ENCODE peak calls at places on chromosomes 11 and 22, in five cellular contexts. W is AG04450, V is LoVo, F is islet precursor cell, U is HFF-Myc. B is an unnamed sample.

GRCh38 chr11:64459016-64459415 is 100.1 kb downstream of the RPS6KA4 start:
- DNase-seq in W (no peak), V (no peak), F (peak), U (no peak), B (no peak)

GRCh38 chr22:29992341-29993275 is 87.7 kb upstream of the HORMAD2 start:
- DNase-seq in W (no peak), V (no peak), F (no peak), U (no peak), B (no peak)

GRCh38 chr11:7563269-7563668 is 49.5 kb downstream of the PPFIBP2 start:
- DNase-seq in W (no peak), V (no peak), F (no peak), U (no peak), B (no peak)

GRCh38 chr22:20319041-20319744 is 667 bp downstream of the DGCR6L start:
- DNase-seq in W (no peak), V (peak), F (peak), U (no peak), B (no peak)

GRCh38 chr11:2930705-2931415 is 1.6 kb upstream of the PHLDA2 start:
- DNase-seq in W (no peak), V (peak), F (peak), U (no peak), B (peak)

GRCh38 chr11:62556872-62557631 is 10.4 kb upstream of the AHNAK start:
- DNase-seq in W (no peak), V (no peak), F (no peak), U (no peak), B (no peak)

GRCh38 chr22:32917577-32918375 is 116.3 kb downstream of the TIMP3 start:
- DNase-seq in W (no peak), V (no peak), F (no peak), U (no peak), B (no peak)

GRCh38 chr11:43933608-43934358 is 8.7 kb upstream of the C11orf96 start:
- DNase-seq in W (no peak), V (no peak), F (no peak), U (no peak), B (no peak)

GRCh38 chr11:8531312-8531711 is 62.7 kb downstream of the STK33 start:
- DNase-seq in W (no peak), V (no peak), F (no peak), U (peak), B (no peak)

GRCh38 chr11:70651036-70651435 is 252.7 kb downstream of the CTTN start:
- DNase-seq in W (no peak), V (no peak), F (no peak), U (no peak), B (no peak)

GRCh38 chr11:134207538-134208239 is 16.1 kb downstream of the NCAPD3 start:
- DNase-seq in W (no peak), V (no peak), F (no peak), U (no peak), B (no peak)

GRCh38 chr11:47551086-47551485 is 1.8 kb downstream of the CELF1 start:
- DNase-seq in W (no peak), V (peak), F (no peak), U (no peak), B (no peak)

GRCh38 chr11:94654201-94654600 is 87.0 kb downstream of the PIWIL4 start:
- DNase-seq in W (no peak), V (no peak), F (no peak), U (no peak), B (no peak)

GRCh38 chr11:16528639-16529038 is 172.3 kb upstream of the SOX6 start:
- DNase-seq in W (no peak), V (no peak), F (no peak), U (no peak), B (no peak)

GRCh38 chr11:12523180-12523924 is 146.0 kb downstream of the PARVA start:
- DNase-seq in W (no peak), V (no peak), F (peak), U (no peak), B (no peak)

B was measured in mucosa of gallbladder.